ENCODE peak calls at places on chromosomes 13 and 19, in nine cellular contexts. J is breast epithelium, A is Peyer's patch, E is uterus, U is NB4, R is tibial nerve, O is ovary, P is adrenal gland, B is heart left ventricle. C is an unnamed sample.

GRCh38 chr13:82636119-82636518 is 1246.2 kb downstream of the SLITRK1 start:
- DNase-seq in U (peak; percentile 31), A (no peak), R (no peak), E (no peak), J (no peak), O (no peak), P (no peak), B (no peak), C (no peak)

GRCh38 chr19:58052256-58052655 is 6.8 kb upstream of the ZNF135 start:
- DNase-seq in B (no peak), E (no peak), J (no peak), U (no peak), A (no peak), R (no peak), P (no peak), O (no peak), C (no peak)

GRCh38 chr19:37961198-37961597 is 54.2 kb downstream of the SIPA1L3 start:
- DNase-seq in O (no peak), E (no peak), J (no peak), A (no peak), P (no peak), U (no peak), R (no peak), B (no peak), C (no peak)

GRCh38 chr19:35000647-35001501 is 751 bp downstream of the GRAMD1A start:
- DNase-seq in B (peak; percentile 55), E (no peak), J (no peak), O (peak; percentile 69), P (peak; percentile 46), A (peak; percentile 63), U (peak; percentile 70), R (no peak), C (peak; percentile 67)

GRCh38 chr13:37139356-37139755 is 33.9 kb upstream of the CSNK1A1L start:
- DNase-seq in R (no peak), U (no peak), O (no peak), B (no peak), P (no peak), A (no peak), E (no peak), J (no peak), C (no peak)

GRCh38 chr13:102848956-102849355 is 3.1 kb downstream of the ERCC5 start:
- DNase-seq in U (no peak), P (no peak), B (no peak), E (no peak), J (no peak), R (no peak), A (no peak), O (no peak), C (no peak)

GRCh38 chr13:76764429-76764828 is 121.8 kb downstream of the KCTD12 start:
- DNase-seq in O (peak; percentile 19), J (no peak), P (peak; percentile 43), B (peak; percentile 87), A (no peak), U (peak; percentile 14), R (peak; percentile 24), E (peak; percentile 61), C (peak; percentile 22)

GRCh38 chr19:7868671-7869452 is 5.3 kb downstream of the PRR36 start:
- DNase-seq in R (no peak), O (peak; percentile 85), U (peak; percentile 96), E (peak; percentile 51), A (peak; percentile 86), P (peak; percentile 93), J (peak; percentile 79), B (peak; percentile 72), C (peak; percentile 90)

GRCh38 chr19:7670150-7670784 is 1.4 kb downstream of the RETN start:
- DNase-seq in B (no peak), U (peak; percentile 89), J (no peak), P (no peak), R (no peak), A (no peak), E (no peak), O (no peak), C (no peak)

GRCh38 chr13:107493271-107493670 is 722.1 kb downstream of the LIG4 start:
- DNase-seq in J (no peak), A (no peak), U (no peak), E (no peak), P (no peak), O (no peak), B (no peak), R (no peak), C (no peak)

GRCh38 chr19:53545271-53546065 is 7.5 kb downstream of the ZNF331 start:
- DNase-seq in B (no peak), O (no peak), J (no peak), A (no peak), U (no peak), P (no peak), E (no peak), R (no peak), C (no peak)

GRCh38 chr19:56201973-56202372 is at the start of gene ZSCAN5C:
- DNase-seq in J (no peak), E (no peak), U (no peak), O (no peak), R (no peak), B (no peak), A (no peak), P (no peak), C (no peak)

GRCh38 chr13:46097015-46097414 is 7.8 kb downstream of the CPB2 start:
- DNase-seq in E (no peak), B (no peak), O (no peak), U (no peak), P (no peak), R (no peak), J (no peak), A (no peak), C (peak; percentile 54)

GRCh38 chr13:44362394-44363040 is 11.1 kb upstream of the SERP2 start:
- DNase-seq in E (no peak), R (no peak), U (no peak), B (no peak), A (no peak), P (no peak), J (no peak), O (no peak), C (no peak)

GRCh38 chr13:25018729-25019115 is 77.2 kb upstream of the PABPC3 start:
- DNase-seq in O (no peak), P (no peak), B (no peak), A (no peak), U (no peak), J (no peak), E (no peak), R (no peak), C (no peak)

GRCh38 chr13:87527036-87527435 is 144.1 kb upstream of the SLITRK5 start:
- DNase-seq in J (no peak), U (no peak), E (no peak), A (no peak), R (no peak), B (no peak), P (no peak), O (no peak), C (no peak)

GRCh38 chr13:78981913-78982312 is 323.0 kb upstream of the OBI1 start:
- DNase-seq in B (no peak), A (no peak), O (no peak), U (no peak), R (no peak), J (no peak), E (no peak), P (no peak), C (no peak)

GRCh38 chr13:110869805-110870706 is 44.8 kb downstream of the ANKRD10 start:
- DNase-seq in U (peak; percentile 87), O (peak; percentile 79), P (peak; percentile 99), E (peak; percentile 98), J (peak; percentile 93), A (peak; percentile 62), B (peak; percentile 97), R (peak; percentile 72), C (peak; percentile 94)

GRCh38 chr19:38685666-38686529 is 38.4 kb downstream of the ACTN4 start:
- DNase-seq in O (no peak), A (no peak), P (no peak), U (no peak), J (no peak), E (no peak), B (no peak), R (no peak), C (peak; percentile 51)

GRCh38 chr13:108859202-108860012 is 230.0 kb downstream of the MYO16 start:
- DNase-seq in E (no peak), U (no peak), A (no peak), J (no peak), O (no peak), B (no peak), P (no peak), R (no peak), C (no peak)

GRCh38 chr19:7547153-7547552 is 11.6 kb downstream of the PNPLA6 start:
- DNase-seq in A (no peak), B (no peak), O (no peak), E (no peak), J (no peak), R (no peak), U (no peak), P (no peak), C (no peak)

GRCh38 chr13:32170841-32171240 is 139.3 kb downstream of the FRY start:
- DNase-seq in A (no peak), R (no peak), U (no peak), P (no peak), O (no peak), J (no peak), E (no peak), B (no peak), C (no peak)
- H3K4me3 ChIP-seq in A (no peak overlapping the region), R (no peak overlapping the region), U (no peak overlapping the region), P (no peak overlapping the region), O (no peak overlapping the region), J (no peak overlapping the region), E (no peak overlapping the region), B (no peak overlapping the region), C (no peak overlapping the region)

GRCh38 chr19:17376935-17377600 is at the start of gene PLVAP:
- DNase-seq in U (peak; percentile 24), E (peak; percentile 49), R (no peak), A (no peak), J (no peak), P (no peak), B (peak; percentile 48), O (no peak), C (peak; percentile 19)
- TF ChIP-seq CTCF in U (no peak), E (no peak), R (no peak), A (no peak), J (no peak), P (no peak), B (no peak), O (no peak), C (no peak)

DNA sequence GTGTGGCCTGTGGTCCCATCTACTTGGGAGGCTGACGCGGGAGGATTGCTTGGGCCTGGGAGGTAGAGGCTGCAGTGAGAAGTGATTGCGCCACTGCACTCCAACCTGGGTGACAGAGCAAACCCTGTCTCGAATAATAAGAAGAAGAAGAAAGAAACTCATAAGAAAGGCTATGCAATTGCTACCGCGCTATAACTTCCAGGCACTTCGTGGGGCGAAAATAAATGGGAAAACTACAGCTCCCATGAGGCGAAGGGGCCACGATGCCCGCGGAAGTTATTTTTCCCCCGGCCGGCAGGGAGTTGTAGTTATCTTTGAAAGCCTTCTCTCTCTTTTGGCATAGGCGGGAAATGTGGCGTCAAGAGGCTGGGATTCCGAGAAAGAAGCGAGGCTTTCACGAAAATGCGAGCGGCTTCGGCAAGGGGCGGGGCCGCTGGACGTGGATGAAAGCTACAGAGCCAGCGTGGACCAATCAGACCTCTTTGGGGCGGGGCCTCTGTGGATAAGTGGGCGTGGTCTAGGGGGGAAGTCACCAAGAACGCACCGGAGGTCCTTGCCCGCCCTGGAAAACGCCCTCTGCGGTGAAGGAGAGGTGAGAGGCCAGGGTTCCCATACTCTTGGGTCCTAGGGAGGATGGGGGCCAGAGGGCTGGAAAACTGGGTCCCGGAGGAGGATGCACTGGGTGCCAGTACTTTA is at the start of gene NUCB1:
- DNase-seq in P (peak; percentile 100), O (peak; percentile 99), A (peak; percentile 99), R (peak; percentile 99), J (peak; percentile 99), B (peak; percentile 99), E (peak; percentile 100), U (peak; percentile 98), C (peak; percentile 99)
- TF ChIP-seq POLR2A in P (no peak), O (peak; percentile 86), A (peak; percentile 95), R (peak; percentile 52), J (peak; percentile 17), B (no peak), E (peak; percentile 73), U (peak; percentile 34), C (peak; percentile 65)

GRCh38 chr13:48131481-48131992 is 36.6 kb upstream of the MED4 start:
- DNase-seq in R (no peak), E (no peak), B (no peak), P (no peak), U (no peak), J (no peak), A (no peak), O (no peak), C (no peak)
- H3K4me3 ChIP-seq in R (no peak overlapping the region), E (no peak overlapping the region), B (no peak overlapping the region), P (no peak overlapping the region), U (no peak overlapping the region), J (no peak overlapping the region), A (no peak overlapping the region), O (no peak overlapping the region), C (no peak overlapping the region)

C was measured in body of pancreas.